ENCODE peak calls at places on chromosomes 4 and X, in eight cellular contexts. One of them, this sample, is unnamed.

GRCh38 chrX:150547511-150548115 is 20.8 kb upstream of the MTM1 start:
- DNase-seq in pancreas: peak
- DNase-seq in GM23338: peak
- DNase-seq in H9: peak
- DNase-seq in fibroblast of the aortic adventitia: peak
- DNase-seq in H1: no peak
- DNase-seq in GM20000: peak
- DNase-seq in brain microvascular endothelial cell: peak
- DNase-seq in this sample: peak

GRCh38 chr4:4457803-4458550 is 71.1 kb downstream of the NSG1 start:
- DNase-seq in fibroblast of the aortic adventitia: no peak
- DNase-seq in pancreas: no peak
- DNase-seq in brain microvascular endothelial cell: peak
- DNase-seq in GM20000: no peak
- DNase-seq in H9: peak
- DNase-seq in H1: no peak
- DNase-seq in GM23338: peak
- DNase-seq in this sample: no peak

GRCh38 chr4:48997962-48998361 is 11.9 kb downstream of the CWH43 start:
- DNase-seq in H9: no peak
- DNase-seq in GM23338: no peak
- DNase-seq in pancreas: no peak
- DNase-seq in H1: no peak
- DNase-seq in brain microvascular endothelial cell: no peak
- DNase-seq in GM20000: no peak
- DNase-seq in fibroblast of the aortic adventitia: no peak
- DNase-seq in this sample: no peak

GRCh38 chrX:119541188-119541587 is 24.0 kb downstream of the STEEP1 start:
- DNase-seq in GM23338: peak
- DNase-seq in fibroblast of the aortic adventitia: peak
- DNase-seq in GM20000: no peak
- DNase-seq in brain microvascular endothelial cell: peak
- DNase-seq in pancreas: no peak
- DNase-seq in H1: no peak
- DNase-seq in H9: peak
- DNase-seq in this sample: peak

GRCh38 chrX:31334997-31335396 is 263.2 kb upstream of the FTHL17 start:
- DNase-seq in H1: no peak
- DNase-seq in brain microvascular endothelial cell: no peak
- DNase-seq in pancreas: no peak
- DNase-seq in H9: no peak
- DNase-seq in fibroblast of the aortic adventitia: no peak
- DNase-seq in GM20000: no peak
- DNase-seq in GM23338: no peak
- DNase-seq in this sample: no peak

GRCh38 chrX:13200398-13200797 is 119.5 kb downstream of the ATXN3L start:
- DNase-seq in pancreas: no peak
- DNase-seq in H1: no peak
- DNase-seq in fibroblast of the aortic adventitia: no peak
- DNase-seq in GM23338: no peak
- DNase-seq in brain microvascular endothelial cell: no peak
- DNase-seq in H9: no peak
- DNase-seq in GM20000: no peak
- DNase-seq in this sample: no peak

GRCh38 chrX:39969099-39969825 is 128.5 kb downstream of the BCOR start:
- DNase-seq in fibroblast of the aortic adventitia: no peak
- DNase-seq in pancreas: no peak
- DNase-seq in brain microvascular endothelial cell: no peak
- DNase-seq in GM20000: no peak
- DNase-seq in H9: peak
- DNase-seq in H1: no peak
- DNase-seq in GM23338: peak
- DNase-seq in this sample: no peak

GRCh38 chr4:95428216-95429085 is 120.3 kb downstream of the UNC5C start:
- DNase-seq in H1: no peak
- DNase-seq in pancreas: no peak
- DNase-seq in brain microvascular endothelial cell: no peak
- DNase-seq in GM23338: no peak
- DNase-seq in fibroblast of the aortic adventitia: no peak
- DNase-seq in H9: no peak
- DNase-seq in GM20000: no peak
- DNase-seq in this sample: no peak

GRCh38 chr4:121675715-121676114 is 21.1 kb downstream of the ANXA5 start:
- DNase-seq in GM20000: no peak
- DNase-seq in brain microvascular endothelial cell: peak
- DNase-seq in fibroblast of the aortic adventitia: peak
- DNase-seq in H9: no peak
- DNase-seq in GM23338: peak
- DNase-seq in H1: no peak
- DNase-seq in pancreas: no peak
- DNase-seq in this sample: no peak

GRCh38 chrX:97685753-97686152 is 802.0 kb downstream of the RPA4 start:
- DNase-seq in pancreas: no peak
- DNase-seq in H9: no peak
- DNase-seq in fibroblast of the aortic adventitia: peak
- DNase-seq in GM23338: peak
- DNase-seq in brain microvascular endothelial cell: peak
- DNase-seq in GM20000: peak
- DNase-seq in H1: no peak
- DNase-seq in this sample: peak

GRCh38 chr4:113758361-113758760 is 3.2 kb downstream of the CAMK2D start:
- DNase-seq in brain microvascular endothelial cell: no peak
- DNase-seq in H9: no peak
- DNase-seq in H1: no peak
- DNase-seq in pancreas: no peak
- DNase-seq in GM23338: no peak
- DNase-seq in GM20000: no peak
- DNase-seq in fibroblast of the aortic adventitia: peak
- DNase-seq in this sample: no peak

GRCh38 chr4:2621419-2621818 is 85.0 kb downstream of the FAM193A start:
- DNase-seq in brain microvascular endothelial cell: no peak
- DNase-seq in H9: no peak
- DNase-seq in GM20000: no peak
- DNase-seq in fibroblast of the aortic adventitia: no peak
- DNase-seq in pancreas: no peak
- DNase-seq in GM23338: no peak
- DNase-seq in H1: no peak
- DNase-seq in this sample: no peak

GRCh38 chr4:110798682-110799081 is 175.8 kb upstream of the PITX2 start:
- DNase-seq in GM23338: no peak
- DNase-seq in pancreas: no peak
- DNase-seq in brain microvascular endothelial cell: no peak
- DNase-seq in GM20000: no peak
- DNase-seq in H1: no peak
- DNase-seq in fibroblast of the aortic adventitia: no peak
- DNase-seq in H9: no peak
- DNase-seq in this sample: no peak

GRCh38 chr4:5707366-5708133 is 809 bp downstream of the EVC2 start:
- DNase-seq in H9: no peak
- DNase-seq in GM20000: no peak
- DNase-seq in H1: no peak
- DNase-seq in pancreas: no peak
- DNase-seq in brain microvascular endothelial cell: no peak
- DNase-seq in GM23338: no peak
- DNase-seq in fibroblast of the aortic adventitia: no peak
- DNase-seq in this sample: no peak

GRCh38 chr4:11966782-11967181 is 538.1 kb upstream of the HS3ST1 start:
- DNase-seq in fibroblast of the aortic adventitia: no peak
- DNase-seq in GM20000: no peak
- DNase-seq in pancreas: no peak
- DNase-seq in H9: no peak
- DNase-seq in H1: no peak
- DNase-seq in brain microvascular endothelial cell: no peak
- DNase-seq in GM23338: no peak
- DNase-seq in this sample: no peak
- TF ChIP-seq CTCF in fibroblast of the aortic adventitia: no peak
- TF ChIP-seq CTCF in GM20000: no peak
- TF ChIP-seq CTCF in pancreas: no peak
- TF ChIP-seq CTCF in H9: no peak
- TF ChIP-seq CTCF in H1: no peak
- TF ChIP-seq CTCF in brain microvascular endothelial cell: no peak
- TF ChIP-seq CTCF in GM23338: no peak
- TF ChIP-seq CTCF in this sample: no peak

DNA sequence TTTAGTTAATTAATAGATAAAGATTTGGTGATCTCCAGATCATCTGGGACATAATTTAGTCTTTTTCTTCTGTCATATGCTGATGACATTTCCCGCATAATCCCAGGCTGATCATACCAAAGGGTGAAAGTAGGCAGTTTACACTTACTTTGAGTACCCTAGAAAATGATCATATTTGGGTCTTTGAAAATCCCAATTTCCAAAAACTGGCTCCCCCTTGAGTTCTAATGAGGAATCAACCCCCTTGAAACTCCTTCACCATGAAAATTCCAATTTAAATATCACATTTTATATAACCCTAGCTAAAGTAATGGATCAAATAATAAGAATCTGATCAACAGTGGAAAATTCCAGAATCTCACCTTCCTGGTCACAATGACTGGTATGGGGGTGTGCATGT is 223.4 kb downstream of the NAF1 start:
- DNase-seq in fibroblast of the aortic adventitia: no peak
- DNase-seq in GM23338: peak
- DNase-seq in brain microvascular endothelial cell: no peak
- DNase-seq in pancreas: no peak
- DNase-seq in H9: no peak
- DNase-seq in H1: no peak
- DNase-seq in GM20000: no peak
- DNase-seq in this sample: no peak
- TF ChIP-seq CTCF in fibroblast of the aortic adventitia: no peak
- TF ChIP-seq CTCF in GM23338: peak
- TF ChIP-seq CTCF in brain microvascular endothelial cell: no peak
- TF ChIP-seq CTCF in pancreas: no peak
- TF ChIP-seq CTCF in H9: peak
- TF ChIP-seq CTCF in H1: no peak
- TF ChIP-seq CTCF in GM20000: no peak
- TF ChIP-seq CTCF in this sample: no peak

GRCh38 chr4:130563185-130563890 is 1467.4 kb downstream of the C4orf33 start:
- DNase-seq in H9: peak
- DNase-seq in GM23338: peak
- DNase-seq in pancreas: peak
- DNase-seq in fibroblast of the aortic adventitia: peak
- DNase-seq in GM20000: no peak
- DNase-seq in brain microvascular endothelial cell: peak
- DNase-seq in H1: peak
- DNase-seq in this sample: peak

GRCh38 chr4:130559268-130559667 is 1463.3 kb downstream of the C4orf33 start:
- DNase-seq in fibroblast of the aortic adventitia: no peak
- DNase-seq in pancreas: no peak
- DNase-seq in GM23338: no peak
- DNase-seq in brain microvascular endothelial cell: no peak
- DNase-seq in GM20000: no peak
- DNase-seq in H9: no peak
- DNase-seq in H1: no peak
- DNase-seq in this sample: no peak

GRCh38 chr4:130568746-130569145 is 1472.8 kb downstream of the C4orf33 start:
- DNase-seq in GM20000: no peak
- DNase-seq in brain microvascular endothelial cell: no peak
- DNase-seq in pancreas: no peak
- DNase-seq in H1: no peak
- DNase-seq in fibroblast of the aortic adventitia: no peak
- DNase-seq in H9: no peak
- DNase-seq in GM23338: no peak
- DNase-seq in this sample: no peak

DNA sequence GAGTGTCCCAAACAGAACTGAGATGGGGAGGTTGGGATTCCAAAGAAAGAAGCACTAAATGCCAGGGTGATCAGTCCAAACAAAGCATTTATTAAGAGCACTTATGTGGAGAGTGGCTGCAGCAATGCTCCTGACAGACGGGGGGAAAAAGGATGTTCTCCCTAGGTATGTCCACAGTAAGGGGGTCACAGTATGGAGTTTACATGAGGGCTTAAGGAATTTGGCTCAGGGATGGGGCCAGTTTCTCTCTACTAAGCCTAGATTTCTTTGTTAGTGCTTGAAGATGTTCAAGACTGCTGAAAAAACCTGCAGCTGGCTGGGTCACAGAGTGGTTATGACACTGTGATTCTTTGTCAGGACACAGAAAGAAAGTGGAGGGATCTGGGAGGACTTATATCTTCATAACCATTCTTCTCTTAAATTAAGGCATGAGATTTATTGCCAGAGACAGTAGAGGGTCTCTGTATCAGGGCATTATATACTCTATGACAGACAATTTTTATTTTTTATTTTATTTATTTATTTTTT is 1468.0 kb downstream of the C4orf33 start:
- DNase-seq in H1: no peak
- DNase-seq in pancreas: no peak
- DNase-seq in H9: no peak
- DNase-seq in fibroblast of the aortic adventitia: no peak
- DNase-seq in GM20000: no peak
- DNase-seq in GM23338: peak
- DNase-seq in brain microvascular endothelial cell: no peak
- DNase-seq in this sample: no peak
- TF ChIP-seq CTCF in H1: no peak
- TF ChIP-seq CTCF in pancreas: no peak
- TF ChIP-seq CTCF in H9: no peak
- TF ChIP-seq CTCF in fibroblast of the aortic adventitia: no peak
- TF ChIP-seq CTCF in GM20000: no peak
- TF ChIP-seq CTCF in GM23338: no peak
- TF ChIP-seq CTCF in brain microvascular endothelial cell: no peak
- TF ChIP-seq CTCF in this sample: no peak

GRCh38 chrX:17814059-17814458 is 47.0 kb downstream of the RAI2 start:
- DNase-seq in pancreas: no peak
- DNase-seq in GM23338: no peak
- DNase-seq in fibroblast of the aortic adventitia: peak
- DNase-seq in H1: no peak
- DNase-seq in H9: no peak
- DNase-seq in brain microvascular endothelial cell: no peak
- DNase-seq in GM20000: no peak
- DNase-seq in this sample: no peak

GRCh38 chrX:17809984-17810383 is 51.1 kb downstream of the RAI2 start:
- DNase-seq in GM23338: no peak
- DNase-seq in brain microvascular endothelial cell: no peak
- DNase-seq in GM20000: no peak
- DNase-seq in H9: no peak
- DNase-seq in H1: no peak
- DNase-seq in pancreas: no peak
- DNase-seq in fibroblast of the aortic adventitia: no peak
- DNase-seq in this sample: no peak

GRCh38 chrX:17813277-17813676 is 47.8 kb downstream of the RAI2 start:
- DNase-seq in GM23338: no peak
- DNase-seq in H1: no peak
- DNase-seq in pancreas: no peak
- DNase-seq in brain microvascular endothelial cell: no peak
- DNase-seq in H9: no peak
- DNase-seq in fibroblast of the aortic adventitia: no peak
- DNase-seq in GM20000: no peak
- DNase-seq in this sample: no peak

GRCh38 chrX:17814557-17814956 is 46.5 kb downstream of the RAI2 start:
- DNase-seq in fibroblast of the aortic adventitia: peak
- DNase-seq in GM23338: no peak
- DNase-seq in H1: no peak
- DNase-seq in H9: no peak
- DNase-seq in pancreas: no peak
- DNase-seq in GM20000: no peak
- DNase-seq in brain microvascular endothelial cell: peak
- DNase-seq in this sample: peak

DNA sequence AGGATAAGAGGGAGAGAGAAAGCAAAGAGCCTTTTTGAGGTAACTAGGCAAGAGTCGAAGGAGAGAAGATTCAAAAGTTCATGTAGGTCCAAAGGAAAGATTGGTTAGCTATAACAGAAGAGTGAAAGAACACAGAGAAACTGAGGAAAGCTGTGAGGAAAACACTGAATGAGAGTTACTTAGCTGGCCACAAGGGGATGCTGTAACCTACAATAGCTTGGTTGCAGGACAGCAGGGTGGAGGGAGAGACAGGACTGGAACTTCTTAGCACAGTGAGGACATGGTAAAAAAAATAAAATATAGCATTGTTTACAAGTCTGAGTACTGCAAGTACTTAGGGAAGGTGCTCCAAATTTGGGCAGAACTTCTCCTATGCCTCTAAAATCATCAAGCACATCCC is 48.3 kb downstream of the RAI2 start:
- DNase-seq in H9: no peak
- DNase-seq in GM23338: peak
- DNase-seq in GM20000: no peak
- DNase-seq in fibroblast of the aortic adventitia: peak
- DNase-seq in brain microvascular endothelial cell: no peak
- DNase-seq in H1: no peak
- DNase-seq in pancreas: no peak
- DNase-seq in this sample: peak
- TF ChIP-seq CTCF in H9: peak
- TF ChIP-seq CTCF in GM23338: peak
- TF ChIP-seq CTCF in GM20000: peak
- TF ChIP-seq CTCF in fibroblast of the aortic adventitia: peak
- TF ChIP-seq CTCF in brain microvascular endothelial cell: peak
- TF ChIP-seq CTCF in H1: peak
- TF ChIP-seq CTCF in pancreas: no peak
- TF ChIP-seq CTCF in this sample: peak